ENCODE peak calls at places on chromosomes 6 and 20, in five cellular contexts. B is stimulated activated CD8-positive, alpha-beta memory T cell treated with anti-CD3 and anti-CD28 coated beads, Interleukin-15, amount 100 ng/mL, for 4 hours; N is C1 segment of cervical spinal cord; X is activated T-cell treated with anti-CD3 and anti-CD28 coated beads for 1 hour; H is body of pancreas. U is an unnamed sample.

GRCh38 chr6:163728442-163729126 is 314.1 kb downstream of the QKI start:
- DNase-seq in B (no peak), N (no peak), X (no peak), H (no peak), U (no peak)

GRCh38 chr6:141753180-141753579 is 379.5 kb upstream of the GJE1 start:
- DNase-seq in B (no peak), N (no peak), X (no peak), H (no peak), U (no peak)

GRCh38 chr6:40720375-40720748 is 133.2 kb upstream of the LRFN2 start:
- DNase-seq in B (no peak), N (no peak), X (no peak), H (no peak), U (no peak)

GRCh38 chr20:16404171-16404570 is 169.1 kb downstream of the KIF16B start:
- DNase-seq in B (no peak), N (no peak), X (no peak), H (no peak), U (no peak)

GRCh38 chr6:119322715-119323350 is 26.7 kb downstream of the MAN1A1 start:
- DNase-seq in B (no peak), N (no peak), X (no peak), H (no peak), U (no peak)

GRCh38 chr6:88380083-88380482 is 213.9 kb upstream of the CNR1 start:
- DNase-seq in B (no peak), N (peak), X (no peak), H (no peak), U (peak)

GRCh38 chr20:54123587-54124180 is 50.1 kb downstream of the CYP24A1 start:
- DNase-seq in B (no peak), N (no peak), X (no peak), H (peak), U (peak)

GRCh38 chr20:17620371-17621228 is 50.7 kb downstream of the DSTN start:
- DNase-seq in B (no peak), N (no peak), X (no peak), H (peak), U (no peak)

GRCh38 chr6:30821862-30822784 is 62.2 kb upstream of the DDR1 start:
- DNase-seq in B (no peak), N (peak), X (no peak), H (no peak), U (peak)

GRCh38 chr6:165245287-165245686 is 64.1 kb downstream of the C6orf118 start:
- DNase-seq in B (no peak), N (peak), X (no peak), H (no peak), U (peak)

GRCh38 chr6:33702345-33702977 is 9.0 kb downstream of the UQCC2 start:
- DNase-seq in B (no peak), N (no peak), X (no peak), H (peak), U (peak)

GRCh38 chr20:61802721-61803311 is 262.9 kb downstream of the TAF4 start:
- DNase-seq in B (no peak), N (no peak), X (no peak), H (no peak), U (no peak)

GRCh38 chr20:44967207-44967807 is 995 bp downstream of the STK4 start:
- DNase-seq in B (no peak), N (no peak), X (no peak), H (no peak), U (no peak)

GRCh38 chr20:59992531-59992930 is 34.3 kb downstream of the CDH26 start:
- DNase-seq in B (no peak), N (no peak), X (no peak), H (no peak), U (no peak)

GRCh38 chr20:10350188-10350842 is 83.7 kb downstream of the MKKS start:
- DNase-seq in B (no peak), N (no peak), X (no peak), H (no peak), U (no peak)

GRCh38 chr20:32675223-32675975 is 1.7 kb upstream of the C20orf203 start:
- DNase-seq in B (no peak), N (no peak), X (no peak), H (no peak), U (no peak)

GRCh38 chr6:139371421-139372253 is 2.8 kb downstream of the CITED2 start:
- DNase-seq in B (no peak), N (peak), X (no peak), H (no peak), U (no peak)

GRCh38 chr6:113447088-113447831 is 409.9 kb upstream of the MARCKS start:
- DNase-seq in B (no peak), N (no peak), X (no peak), H (no peak), U (peak)

GRCh38 chr6:56040875-56041274 is 165.5 kb upstream of the BMP5 start:
- DNase-seq in B (no peak), N (no peak), X (no peak), H (no peak), U (peak)

GRCh38 chr6:7086488-7086887 is 21.3 kb upstream of the RREB1 start:
- DNase-seq in B (no peak), N (no peak), X (peak), H (no peak), U (peak)

GRCh38 chr20:59850018-59850641 is 83.3 kb downstream of the SYCP2 start:
- DNase-seq in B (no peak), N (peak), X (no peak), H (no peak), U (peak)

GRCh38 chr6:3766219-3766618 is 14.7 kb upstream of the PXDC1 start:
- DNase-seq in B (no peak), N (no peak), X (no peak), H (no peak), U (peak)

GRCh38 chr6:134480593-134480992 is 162.7 kb upstream of the SGK1 start:
- DNase-seq in B (no peak), N (no peak), X (no peak), H (peak), U (peak)

GRCh38 chr6:89887452-89888137 is 6.7 kb upstream of the GJA10 start:
- DNase-seq in B (no peak), N (no peak), X (no peak), H (no peak), U (no peak)

GRCh38 chr6:13338038-13338437 is 9.7 kb upstream of the TBC1D7 start:
- DNase-seq in B (no peak), N (no peak), X (no peak), H (no peak), U (no peak)

GRCh38 chr6:103798166-103798565 is 1061.6 kb downstream of the HACE1 start:
- DNase-seq in B (no peak), N (peak), X (no peak), H (no peak), U (no peak)

U was measured in AG08395.